ENCODE peak calls at places on chromosomes 4 and X, in five cellular contexts. S is mammary epithelial cell, N is tibial artery, C is small intestine, H is psoas muscle. Q is an unnamed sample.

GRCh38 chrX:111259559-111259958 is 10.7 kb downstream of the CAPN6 start:
- DNase-seq in C (no peak), N (no peak), H (no peak), S (no peak), Q (no peak)

GRCh38 chrX:637660-638481 is 7.3 kb downstream of the SHOX start:
- DNase-seq in H (no peak), S (no peak), N (no peak), C (no peak), Q (no peak)

GRCh38 chrX:53074987-53075386 is 7.2 kb upstream of the TSPYL2 start:
- DNase-seq in S (no peak), N (no peak), H (no peak), C (no peak), Q (no peak)

GRCh38 chr4:111991797-111992196 is 153.5 kb upstream of the FAM241A start:
- DNase-seq in H (no peak), C (peak; percentile 40), N (no peak), S (peak; percentile 81), Q (no peak)

GRCh38 chr4:169668069-169668721 is 47.8 kb downstream of the CLCN3 start:
- DNase-seq in N (no peak), S (no peak), H (no peak), C (peak; percentile 74), Q (no peak)

GRCh38 chr4:55028196-55028595 is 97.2 kb downstream of the KDR start:
- DNase-seq in H (no peak), N (no peak), C (no peak), S (no peak), Q (no peak)

GRCh38 chr4:16524911-16525574 is 298.8 kb upstream of the TAPT1 start:
- DNase-seq in S (no peak), N (no peak), H (peak; percentile 44), C (no peak), Q (no peak)

GRCh38 chr4:104263100-104263499 is 231.6 kb downstream of the CXXC4 start:
- DNase-seq in N (no peak), S (no peak), H (no peak), C (no peak), Q (no peak)

GRCh38 chrX:51697397-51697796 is 12.9 kb upstream of the CENPVL1 start:
- DNase-seq in C (no peak), H (no peak), S (no peak), N (no peak), Q (no peak)

GRCh38 chr4:169293343-169294176 is 22.8 kb upstream of the SH3RF1 start:
- DNase-seq in C (no peak), H (no peak), S (no peak), N (no peak), Q (no peak)

GRCh38 chr4:23811045-23811620 is 78.7 kb downstream of the PPARGC1A start:
- DNase-seq in S (no peak), N (no peak), C (no peak), H (no peak), Q (no peak)

DNA sequence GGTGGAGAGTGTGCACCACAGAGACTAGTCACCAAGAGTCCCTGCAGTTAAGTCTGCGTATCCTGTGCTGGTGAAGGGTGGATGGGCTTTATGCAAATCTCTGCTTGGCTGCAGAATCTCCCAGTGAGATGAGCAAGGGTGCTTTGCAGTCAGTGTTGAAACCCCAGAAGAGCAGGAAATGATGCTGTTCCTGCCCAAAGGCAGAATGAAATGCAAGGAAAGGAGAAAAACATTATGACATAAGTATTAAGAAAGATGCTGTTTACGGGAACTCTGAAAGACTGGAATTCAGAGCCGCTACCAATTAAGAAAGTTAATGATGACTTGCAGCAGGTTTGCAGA is 25.4 kb upstream of the ACSL1 start:
- DNase-seq in C (no peak), N (peak; percentile 38), H (no peak), S (peak; percentile 9), Q (no peak)
- H3K4me3 ChIP-seq in C (no peak overlapping the region), N (no peak overlapping the region), H (no peak overlapping the region), S (no peak overlapping the region), Q (no peak overlapping the region)

DNA sequence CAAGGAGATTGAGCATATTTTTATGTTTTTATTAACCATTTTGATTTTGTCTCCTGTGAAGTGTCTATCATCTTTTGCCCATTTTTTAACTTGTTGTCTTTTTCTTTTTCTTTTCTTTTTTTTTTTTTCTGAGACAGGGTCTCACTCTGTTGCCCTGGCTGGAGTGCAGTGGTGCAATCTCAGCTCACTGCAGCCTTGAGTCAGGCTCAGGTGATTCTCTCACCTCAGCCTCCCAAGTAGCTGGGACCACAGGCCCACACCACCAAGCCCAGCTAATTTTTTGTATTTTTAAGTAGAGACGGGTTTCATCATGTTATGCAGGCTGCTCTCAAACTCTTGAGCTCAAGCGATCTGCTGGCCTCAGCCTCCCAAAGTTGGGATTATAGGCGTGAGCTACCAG is 4.6 kb upstream of the ADD1 start:
- DNase-seq in C (no peak), N (no peak), H (no peak), S (no peak), Q (no peak)
- H3K4me1 ChIP-seq in C (no peaks in the 10 kb centered on the region), N (peaks cover 5% of the 10 kb centered on the region), H (peaks cover 12% of the 10 kb centered on the region), S (peaks cover 7% of the 10 kb centered on the region), Q (peaks cover 21% of the 10 kb centered on the region)

GRCh38 chr4:107072836-107073736 is 37.0 kb upstream of the DKK2 start:
- DNase-seq in C (no peak), H (no peak), S (no peak), N (no peak), Q (no peak)
- H3K4me3 ChIP-seq in C (no peak overlapping the region), H (no peak overlapping the region), S (no peak overlapping the region), N (no peak overlapping the region), Q (no peak overlapping the region)

GRCh38 chr4:123301942-123302341 is 94.7 kb upstream of the SPRY1 start:
- DNase-seq in S (no peak), H (no peak), C (no peak), N (no peak), Q (no peak)

GRCh38 chr4:123308667-123309066 is 87.9 kb upstream of the SPRY1 start:
- DNase-seq in C (no peak), S (no peak), N (no peak), H (no peak), Q (no peak)

GRCh38 chr4:123304151-123305021 is 92.2 kb upstream of the SPRY1 start:
- DNase-seq in N (no peak), S (no peak), H (peak; percentile 53), C (no peak), Q (peak; percentile 23)

GRCh38 chr4:123300625-123301024 is 96.0 kb upstream of the SPRY1 start:
- DNase-seq in H (no peak), S (no peak), N (no peak), C (no peak), Q (no peak)

DNA sequence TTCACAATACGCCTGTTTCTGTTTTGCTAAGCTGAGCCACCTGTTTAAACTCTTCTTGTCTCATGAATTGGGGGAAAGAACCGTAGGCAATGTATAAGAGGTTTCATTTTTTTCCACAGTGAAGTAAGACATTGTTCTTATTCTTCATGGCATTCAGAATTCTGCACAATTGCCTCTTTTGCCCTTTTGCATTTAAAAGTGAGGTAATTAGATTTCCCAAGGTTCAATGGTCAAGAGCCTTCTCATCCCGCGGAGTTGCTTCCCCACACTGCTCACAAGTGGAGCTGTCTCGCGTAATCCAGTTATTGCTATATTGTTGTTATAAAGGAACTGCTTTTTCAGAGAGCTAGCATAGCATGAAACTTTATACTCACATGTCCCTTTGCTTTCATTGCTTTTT is 90.8 kb upstream of the SPRY1 start:
- DNase-seq in H (no peak), C (no peak), N (no peak), S (no peak), Q (peak; percentile 64)
- H3K4me1 ChIP-seq in H (no peaks in the 10 kb centered on the region), C (no peaks in the 10 kb centered on the region), N (no peaks in the 10 kb centered on the region), S (no peaks in the 10 kb centered on the region), Q (peaks cover 16% of the 10 kb centered on the region)